ENCODE peak calls at places on chromosomes 6 and 20, in six cellular contexts. One of them, this sample, is unnamed.

GRCh38 chr6:127554435-127555006 is 22.5 kb upstream of the C6orf58 start:
- DNase-seq in non-pigmented ciliary epithelial cell: no peak
- DNase-seq in GM23248: peak; percentile 78
- DNase-seq in fibroblast of the conjunctiva: no peak
- DNase-seq in activated CD4-positive, alpha-beta T cell treated with anti-CD3 and anti-CD28 coated beads, Interleukin-2, amount 50 U/mL, for 1 hour: no peak
- DNase-seq in T-helper 1 cell: no peak
- DNase-seq in this sample: peak; percentile 60

GRCh38 chr20:49549806-49550551 is 18.0 kb downstream of the PTGIS start:
- DNase-seq in fibroblast of the conjunctiva: no peak
- DNase-seq in non-pigmented ciliary epithelial cell: no peak
- DNase-seq in T-helper 1 cell: no peak
- DNase-seq in activated CD4-positive, alpha-beta T cell treated with anti-CD3 and anti-CD28 coated beads, Interleukin-2, amount 50 U/mL, for 1 hour: no peak
- DNase-seq in GM23248: no peak
- DNase-seq in this sample: no peak

GRCh38 chr20:63152322-63153253 is 63.3 kb downstream of the YTHDF1 start:
- DNase-seq in GM23248: no peak
- DNase-seq in non-pigmented ciliary epithelial cell: no peak
- DNase-seq in activated CD4-positive, alpha-beta T cell treated with anti-CD3 and anti-CD28 coated beads, Interleukin-2, amount 50 U/mL, for 1 hour: no peak
- DNase-seq in fibroblast of the conjunctiva: no peak
- DNase-seq in T-helper 1 cell: no peak
- DNase-seq in this sample: no peak

GRCh38 chr6:2036084-2037023 is 209.1 kb downstream of the GMDS start:
- DNase-seq in fibroblast of the conjunctiva: no peak
- DNase-seq in non-pigmented ciliary epithelial cell: no peak
- DNase-seq in GM23248: no peak
- DNase-seq in activated CD4-positive, alpha-beta T cell treated with anti-CD3 and anti-CD28 coated beads, Interleukin-2, amount 50 U/mL, for 1 hour: no peak
- DNase-seq in T-helper 1 cell: no peak
- DNase-seq in this sample: no peak

GRCh38 chr20:24419786-24420185 is 49.6 kb upstream of the SYNDIG1 start:
- DNase-seq in non-pigmented ciliary epithelial cell: no peak
- DNase-seq in GM23248: no peak
- DNase-seq in T-helper 1 cell: no peak
- DNase-seq in fibroblast of the conjunctiva: no peak
- DNase-seq in activated CD4-positive, alpha-beta T cell treated with anti-CD3 and anti-CD28 coated beads, Interleukin-2, amount 50 U/mL, for 1 hour: no peak
- DNase-seq in this sample: no peak

GRCh38 chr6:149273318-149273717 is 44.2 kb upstream of the TAB2 start:
- DNase-seq in GM23248: no peak
- DNase-seq in T-helper 1 cell: no peak
- DNase-seq in fibroblast of the conjunctiva: no peak
- DNase-seq in non-pigmented ciliary epithelial cell: no peak
- DNase-seq in activated CD4-positive, alpha-beta T cell treated with anti-CD3 and anti-CD28 coated beads, Interleukin-2, amount 50 U/mL, for 1 hour: no peak
- DNase-seq in this sample: no peak

GRCh38 chr20:41927189-41927588 is 309.0 kb upstream of the CHD6 start:
- DNase-seq in T-helper 1 cell: no peak
- DNase-seq in non-pigmented ciliary epithelial cell: no peak
- DNase-seq in fibroblast of the conjunctiva: no peak
- DNase-seq in GM23248: no peak
- DNase-seq in activated CD4-positive, alpha-beta T cell treated with anti-CD3 and anti-CD28 coated beads, Interleukin-2, amount 50 U/mL, for 1 hour: no peak
- DNase-seq in this sample: no peak

GRCh38 chr6:25537349-25538018 is 114.5 kb upstream of the SCGN start:
- DNase-seq in T-helper 1 cell: no peak
- DNase-seq in fibroblast of the conjunctiva: no peak
- DNase-seq in non-pigmented ciliary epithelial cell: no peak
- DNase-seq in GM23248: no peak
- DNase-seq in activated CD4-positive, alpha-beta T cell treated with anti-CD3 and anti-CD28 coated beads, Interleukin-2, amount 50 U/mL, for 1 hour: no peak
- DNase-seq in this sample: no peak

GRCh38 chr6:142926494-142927273 is 18.3 kb downstream of the HIVEP2 start:
- DNase-seq in activated CD4-positive, alpha-beta T cell treated with anti-CD3 and anti-CD28 coated beads, Interleukin-2, amount 50 U/mL, for 1 hour: peak; percentile 72
- DNase-seq in GM23248: peak; percentile 84
- DNase-seq in non-pigmented ciliary epithelial cell: no peak
- DNase-seq in T-helper 1 cell: peak; percentile 65
- DNase-seq in fibroblast of the conjunctiva: peak; percentile 57
- DNase-seq in this sample: no peak

GRCh38 chr6:157632821-157633220 is 190.2 kb upstream of the SNX9 start:
- DNase-seq in non-pigmented ciliary epithelial cell: peak; percentile 51
- DNase-seq in activated CD4-positive, alpha-beta T cell treated with anti-CD3 and anti-CD28 coated beads, Interleukin-2, amount 50 U/mL, for 1 hour: no peak
- DNase-seq in T-helper 1 cell: no peak
- DNase-seq in GM23248: peak; percentile 95
- DNase-seq in fibroblast of the conjunctiva: peak; percentile 34
- DNase-seq in this sample: no peak

GRCh38 chr6:87184762-87185250 is 29.4 kb downstream of the ZNF292 start:
- DNase-seq in non-pigmented ciliary epithelial cell: no peak
- DNase-seq in T-helper 1 cell: no peak
- DNase-seq in activated CD4-positive, alpha-beta T cell treated with anti-CD3 and anti-CD28 coated beads, Interleukin-2, amount 50 U/mL, for 1 hour: no peak
- DNase-seq in GM23248: no peak
- DNase-seq in fibroblast of the conjunctiva: no peak
- DNase-seq in this sample: no peak

GRCh38 chr20:17225891-17226409 is 890 bp upstream of the PCSK2 start:
- DNase-seq in activated CD4-positive, alpha-beta T cell treated with anti-CD3 and anti-CD28 coated beads, Interleukin-2, amount 50 U/mL, for 1 hour: no peak
- DNase-seq in T-helper 1 cell: no peak
- DNase-seq in GM23248: peak; percentile 6
- DNase-seq in fibroblast of the conjunctiva: no peak
- DNase-seq in non-pigmented ciliary epithelial cell: no peak
- DNase-seq in this sample: no peak

GRCh38 chr6:157840776-157841175 is 17.7 kb downstream of the SNX9 start:
- DNase-seq in fibroblast of the conjunctiva: peak; percentile 28
- DNase-seq in activated CD4-positive, alpha-beta T cell treated with anti-CD3 and anti-CD28 coated beads, Interleukin-2, amount 50 U/mL, for 1 hour: no peak
- DNase-seq in T-helper 1 cell: no peak
- DNase-seq in GM23248: peak; percentile 73
- DNase-seq in non-pigmented ciliary epithelial cell: peak; percentile 42
- DNase-seq in this sample: no peak

GRCh38 chr6:16594849-16595248 is 166.4 kb downstream of the ATXN1 start:
- DNase-seq in non-pigmented ciliary epithelial cell: no peak
- DNase-seq in fibroblast of the conjunctiva: no peak
- DNase-seq in GM23248: no peak
- DNase-seq in T-helper 1 cell: no peak
- DNase-seq in activated CD4-positive, alpha-beta T cell treated with anti-CD3 and anti-CD28 coated beads, Interleukin-2, amount 50 U/mL, for 1 hour: no peak
- DNase-seq in this sample: no peak

This sample was measured in HCT116.